ENCODE peak calls at places on chromosomes 3 and 15, in six cellular contexts. R, V, J, I, D and C are unnamed samples.

GRCh38 chr3:113685956-113686721 is 10.3 kb downstream of the USF3 start:
- DNase-seq in J (no peak), V (peak), I (peak), R (no peak), D (no peak), C (no peak)

GRCh38 chr15:90091156-90091931 is 10.9 kb downstream of the IDH2 start:
- DNase-seq in V (no peak), J (no peak), R (no peak), I (no peak), D (no peak), C (no peak)

GRCh38 chr3:179322481-179323196 is at the start of gene ZNF639:
- DNase-seq in I (peak), V (peak), R (peak), D (peak), J (peak), C (peak)

GRCh38 chr3:50170689-50171088 is 15.6 kb downstream of the SEMA3F start:
- DNase-seq in R (peak), V (no peak), D (peak), J (no peak), I (no peak), C (no peak)

GRCh38 chr15:74873756-74874424 is 725 bp upstream of the SCAMP2 start:
- DNase-seq in V (peak), J (no peak), R (no peak), I (peak), D (no peak), C (peak)

GRCh38 chr15:89101302-89102191 is 13.3 kb downstream of the ABHD2 start:
- DNase-seq in R (peak), J (no peak), V (no peak), I (peak), D (peak), C (peak)

GRCh38 chr3:192090586-192090985 is 629.6 kb downstream of the PYDC2 start:
- DNase-seq in J (no peak), V (peak), I (no peak), D (no peak), R (no peak), C (peak)

GRCh38 chr15:38073278-38073930 is 139.0 kb downstream of the TMCO5A start:
- DNase-seq in I (peak), J (no peak), D (no peak), R (no peak), V (no peak), C (no peak)